ENCODE peak calls at places on chromosomes 13 and 19, in five cellular contexts. J, W, U, N and C are unnamed samples.

GRCh38 chr13:60426075-60426474 is 29.1 kb downstream of the TDRD3 start:
- DNase-seq in W (no peak), U (no peak), J (no peak), N (no peak), C (no peak)

GRCh38 chr13:110012102-110012739 is 225.8 kb upstream of the IRS2 start:
- DNase-seq in U (peak; percentile 31), N (no peak), J (peak; percentile 97), W (peak; percentile 92), C (peak; percentile 17)

GRCh38 chr13:48923376-48923775 is 52.3 kb upstream of the FNDC3A start:
- DNase-seq in W (no peak), N (no peak), U (no peak), J (no peak), C (peak; percentile 66)

GRCh38 chr19:41299755-41300089 is 10.2 kb upstream of the CCDC97 start:
- DNase-seq in N (no peak), U (peak; percentile 64), J (peak; percentile 92), W (peak; percentile 87), C (no peak)

GRCh38 chr19:32404939-32405430 is 585 bp upstream of the DPY19L3 start:
- DNase-seq in J (peak; percentile 26), U (peak; percentile 58), N (peak; percentile 47), W (peak; percentile 43), C (no peak)

GRCh38 chr13:67184247-67184646 is 45.9 kb downstream of the PCDH9 start:
- DNase-seq in U (no peak), W (no peak), N (no peak), J (no peak), C (no peak)

GRCh38 chr19:48678201-48678600 is 5.4 kb upstream of the NTN5 start:
- DNase-seq in N (no peak), U (peak; percentile 44), W (no peak), J (no peak), C (no peak)

GRCh38 chr19:44530777-44531176 is 1.3 kb upstream of the CEACAM20 start:
- DNase-seq in J (no peak), N (no peak), W (no peak), U (no peak), C (no peak)

GRCh38 chr13:51107996-51108395 is 3.1 kb downstream of the C13orf42 start:
- DNase-seq in N (no peak), J (no peak), W (no peak), U (no peak), C (no peak)

GRCh38 chr19:14556662-14557188 is 15.1 kb downstream of the NDUFB7 start:
- DNase-seq in W (peak; percentile 75), J (peak; percentile 77), U (peak; percentile 90), N (peak; percentile 78), C (peak; percentile 92)

GRCh38 chr13:70568571-70568970 is 460.3 kb upstream of the KLHL1 start:
- DNase-seq in U (peak; percentile 61), W (peak; percentile 66), J (peak; percentile 26), N (peak; percentile 38), C (peak; percentile 74)

GRCh38 chr19:40867701-40868100 is 14.3 kb downstream of the CYP2A7 start:
- DNase-seq in N (no peak), W (no peak), J (no peak), U (no peak), C (no peak)

GRCh38 chr13:23322353-23323336 is 110.9 kb downstream of the SACS start:
- DNase-seq in N (no peak), J (peak; percentile 6), U (no peak), W (no peak), C (peak; percentile 22)

GRCh38 chr13:20363604-20364003 is 131.5 kb upstream of the GJB6 start:
- DNase-seq in J (no peak), W (no peak), N (no peak), U (no peak), C (no peak)

GRCh38 chr19:18090545-18091216 is 3.9 kb upstream of the IL12RB1 start:
- DNase-seq in J (peak; percentile 28), N (no peak), W (no peak), U (no peak), C (no peak)

GRCh38 chr19:42366676-42367075 is 23.4 kb downstream of the CNFN start:
- DNase-seq in J (no peak), N (no peak), U (no peak), W (no peak), C (no peak)

GRCh38 chr19:33273065-33273736 is 29.1 kb downstream of the CEBPA start:
- DNase-seq in U (no peak), W (no peak), J (no peak), N (no peak), C (no peak)

GRCh38 chr19:3683866-3684816 is 16.1 kb downstream of the PIP5K1C start:
- DNase-seq in W (no peak), U (no peak), J (peak; percentile 31), N (no peak), C (no peak)

GRCh38 chr13:113722921-113723320 is 36.1 kb upstream of the TMEM255B start:
- DNase-seq in J (no peak), N (no peak), W (no peak), U (no peak), C (no peak)

GRCh38 chr13:110856941-110857835 is 57.7 kb downstream of the ANKRD10 start:
- DNase-seq in U (no peak), W (no peak), N (no peak), J (no peak), C (no peak)

GRCh38 chr13:106471957-106472543 is 63.4 kb downstream of the EFNB2 start:
- DNase-seq in U (peak; percentile 94), J (peak; percentile 91), W (peak; percentile 77), N (no peak), C (peak; percentile 49)

GRCh38 chr19:40589723-40590429 is 11.3 kb upstream of the LTBP4 start:
- DNase-seq in J (no peak), U (no peak), W (no peak), N (no peak), C (no peak)

GRCh38 chr13:108609353-108609752 is 20.1 kb upstream of the MYO16 start:
- DNase-seq in W (peak; percentile 42), N (no peak), J (peak; percentile 49), U (peak; percentile 37), C (peak; percentile 45)

GRCh38 chr13:112583592-112584277 is 4.2 kb downstream of the TUBGCP3 start:
- DNase-seq in U (no peak), J (no peak), W (no peak), N (peak; percentile 17), C (peak; percentile 80)

GRCh38 chr19:43784251-43784980 is 3.6 kb upstream of the KCNN4 start:
- DNase-seq in J (peak; percentile 85), N (peak; percentile 89), U (peak; percentile 74), W (peak; percentile 83), C (no peak)

GRCh38 chr13:95281258-95281602 is 20.0 kb downstream of the ABCC4 start:
- DNase-seq in N (no peak), U (no peak), W (no peak), J (no peak), C (peak; percentile 54)

GRCh38 chr19:55526216-55527196 is 10.4 kb downstream of the SBK2 start:
- DNase-seq in J (peak; percentile 87), U (peak; percentile 75), N (no peak), W (peak; percentile 84), C (no peak)

GRCh38 chr13:75481176-75482069 is 546 bp downstream of the TBC1D4 start:
- DNase-seq in U (peak; percentile 51), N (peak; percentile 66), W (peak; percentile 28), J (no peak), C (peak; percentile 50)

GRCh38 chr19:56191711-56192110 is 5.9 kb downstream of the ZSCAN5B start:
- DNase-seq in W (no peak), N (no peak), U (no peak), J (no peak), C (no peak)

GRCh38 chr13:95100525-95101121 is 200.6 kb downstream of the ABCC4 start:
- DNase-seq in U (no peak), W (peak; percentile 47), N (no peak), J (peak; percentile 77), C (no peak)

GRCh38 chr13:52848455-52849190 is at the start of gene PCDH8:
- DNase-seq in J (no peak), N (no peak), W (no peak), U (peak; percentile 57), C (no peak)

DNA sequence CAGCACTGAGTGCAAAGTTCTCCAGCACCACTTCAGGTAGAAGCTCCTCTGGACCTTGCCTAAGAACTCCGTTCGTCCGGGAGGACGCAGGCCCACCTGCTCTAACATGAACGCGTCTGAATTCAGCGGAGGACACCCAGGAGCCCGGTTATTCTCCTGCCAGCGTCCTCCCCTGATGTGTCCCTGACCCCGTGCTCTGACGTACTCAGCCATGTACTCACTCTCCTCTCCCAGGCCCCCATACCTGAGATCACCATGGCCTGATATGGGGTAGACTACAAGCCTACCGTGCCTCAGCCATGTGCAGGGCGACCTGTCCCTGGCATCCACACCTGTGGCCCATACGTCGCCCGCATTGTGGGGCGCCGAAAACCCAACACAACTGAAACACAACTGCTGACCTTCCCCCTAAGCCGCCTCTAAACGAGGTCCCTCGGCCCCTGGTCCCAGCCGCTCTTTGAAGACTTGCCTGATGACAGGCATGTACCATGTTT is 744 bp upstream of the ZNF584 start:
- DNase-seq in J (peak; percentile 25), N (no peak), W (no peak), U (peak; percentile 46), C (no peak)
- H2AFZ ChIP-seq in J (peak overlapping the region; percentile 91), N (peak overlapping the region; percentile 63), W (peak overlapping the region; percentile 98), U (peak overlapping the region; percentile 65), C (no peak overlapping the region)

DNA sequence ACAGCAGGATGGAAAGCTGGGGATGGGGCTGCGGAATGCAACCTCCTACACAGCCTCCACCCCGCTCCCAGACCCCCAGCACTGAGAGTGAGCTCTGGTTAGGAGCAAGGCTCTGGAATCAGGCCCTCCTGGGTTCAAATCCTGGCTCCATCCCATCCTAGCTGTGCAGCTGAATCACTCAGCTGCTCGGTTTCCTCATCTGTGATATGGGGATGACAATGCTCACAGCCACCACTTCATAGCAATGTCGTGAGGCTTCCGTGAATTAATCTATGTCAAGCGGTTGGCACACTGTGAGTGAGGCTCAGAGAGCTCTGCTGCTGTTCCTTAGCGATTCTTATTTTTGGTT is 538 bp downstream of the ACP7 start:
- DNase-seq in U (no peak), N (no peak), W (no peak), J (no peak), C (no peak)
- H2AFZ ChIP-seq in U (no peak overlapping the region), N (no peak overlapping the region), W (no peak overlapping the region), J (peak overlapping the region; percentile 87), C (no peak overlapping the region)

GRCh38 chr13:32537580-32538233 is 888 bp downstream of the N4BP2L2 start:
- DNase-seq in U (peak; percentile 40), J (no peak), N (no peak), W (peak; percentile 16), C (no peak)
- H2AFZ ChIP-seq in U (peak overlapping the region; percentile 66), J (peak overlapping the region; percentile 89), N (peak overlapping the region; percentile 98), W (peak overlapping the region; percentile 15), C (peak overlapping the region; percentile 47)

DNA sequence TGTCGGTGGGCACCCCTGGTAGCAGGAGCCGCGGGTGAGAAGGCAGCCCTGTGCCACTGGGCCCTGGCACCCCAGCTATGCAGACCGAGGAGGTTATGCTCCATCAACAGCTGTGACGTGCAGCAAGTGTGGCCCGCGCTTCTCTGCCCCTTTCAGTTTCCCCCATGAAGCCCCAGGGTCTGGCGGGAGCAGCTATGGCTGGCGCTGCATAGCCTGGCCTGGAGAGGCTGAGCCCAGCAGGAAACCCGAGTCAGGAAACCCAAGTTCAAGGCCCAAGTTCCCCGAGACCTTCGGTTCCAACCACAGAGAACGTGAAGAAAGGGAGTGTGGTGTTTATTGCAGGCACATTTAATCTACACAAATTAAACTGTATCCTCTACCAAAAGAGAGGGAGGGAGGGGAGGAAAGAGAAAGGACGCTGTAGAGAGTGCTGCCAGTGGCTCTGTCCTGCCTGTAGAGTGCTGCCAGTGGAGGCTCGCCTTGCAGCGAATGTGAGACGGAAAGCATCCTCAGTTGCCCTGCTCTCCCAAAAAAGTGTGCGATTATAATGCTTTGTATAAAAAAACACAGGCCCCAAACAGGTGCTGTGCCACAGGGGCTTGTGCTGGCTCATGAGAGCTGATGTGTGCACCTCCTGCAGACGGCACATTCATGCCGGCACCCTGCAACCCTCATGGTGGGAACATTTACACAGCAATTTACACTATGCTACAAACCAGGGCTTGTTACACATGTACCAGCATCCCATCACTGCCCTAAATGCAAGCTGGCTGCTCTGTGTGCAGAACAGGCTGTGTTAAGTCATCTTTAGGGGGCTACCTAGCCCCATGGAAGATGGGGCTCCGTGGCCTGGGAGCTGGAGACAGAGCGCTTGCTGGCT is 16.3 kb downstream of the POP4 start:
- DNase-seq in W (no peak), J (no peak), N (no peak), U (no peak), C (no peak)
- H2AFZ ChIP-seq in W (no peak overlapping the region), J (peak overlapping the region; percentile 32), N (no peak overlapping the region), U (no peak overlapping the region), C (no peak overlapping the region)